ENCODE peak calls at places on chromosomes 12 and 14, in five cellular contexts. One of them, this sample, is unnamed.

GRCh38 chr12:106917503-106917902 is 38.2 kb upstream of the TMEM263 start:
- DNase-seq in LoVo: no peak
- DNase-seq in NCI-H2081: no peak
- DNase-seq in fibroblast of the aortic adventitia: no peak
- DNase-seq in C1 segment of cervical spinal cord: no peak
- DNase-seq in this sample: no peak

GRCh38 chr12:111404362-111405148 is 1.2 kb upstream of the SH2B3 start:
- DNase-seq in LoVo: no peak
- DNase-seq in NCI-H2081: no peak
- DNase-seq in fibroblast of the aortic adventitia: no peak
- DNase-seq in C1 segment of cervical spinal cord: no peak
- DNase-seq in this sample: no peak

GRCh38 chr14:91335191-91336092 is 82.2 kb downstream of the CCDC88C start:
- DNase-seq in LoVo: no peak
- DNase-seq in NCI-H2081: no peak
- DNase-seq in fibroblast of the aortic adventitia: no peak
- DNase-seq in C1 segment of cervical spinal cord: no peak
- DNase-seq in this sample: no peak

GRCh38 chr12:124550123-124551089 is 17.0 kb downstream of the NCOR2 start:
- DNase-seq in LoVo: no peak
- DNase-seq in NCI-H2081: no peak
- DNase-seq in fibroblast of the aortic adventitia: peak; percentile 51
- DNase-seq in C1 segment of cervical spinal cord: no peak
- DNase-seq in this sample: peak; percentile 41

GRCh38 chr14:72591401-72591800 is 302.5 kb downstream of the DPF3 start:
- DNase-seq in LoVo: no peak
- DNase-seq in NCI-H2081: no peak
- DNase-seq in fibroblast of the aortic adventitia: no peak
- DNase-seq in C1 segment of cervical spinal cord: no peak
- DNase-seq in this sample: no peak

GRCh38 chr12:84727964-84728363 is 184.6 kb downstream of the SLC6A15 start:
- DNase-seq in LoVo: no peak
- DNase-seq in NCI-H2081: no peak
- DNase-seq in fibroblast of the aortic adventitia: no peak
- DNase-seq in C1 segment of cervical spinal cord: no peak
- DNase-seq in this sample: no peak

GRCh38 chr12:107610030-107610859 is 75.4 kb upstream of the PWP1 start:
- DNase-seq in LoVo: peak; percentile 29
- DNase-seq in NCI-H2081: peak; percentile 60
- DNase-seq in fibroblast of the aortic adventitia: peak; percentile 65
- DNase-seq in C1 segment of cervical spinal cord: no peak
- DNase-seq in this sample: peak; percentile 14

GRCh38 chr14:89015016-89015415 is 190.6 kb downstream of the TTC8 start:
- DNase-seq in LoVo: no peak
- DNase-seq in NCI-H2081: no peak
- DNase-seq in fibroblast of the aortic adventitia: peak; percentile 30
- DNase-seq in C1 segment of cervical spinal cord: no peak
- DNase-seq in this sample: peak; percentile 13

GRCh38 chr14:93155667-93156066 is 29.0 kb downstream of the MOAP1 start:
- DNase-seq in LoVo: no peak
- DNase-seq in NCI-H2081: no peak
- DNase-seq in fibroblast of the aortic adventitia: no peak
- DNase-seq in C1 segment of cervical spinal cord: no peak
- DNase-seq in this sample: no peak